ENCODE peak calls at places on chromosomes 13 and 19, in five cellular contexts. One of them, this sample, is unnamed.
A peak's percentile ranks its signal among the peaks of the same experiment; 100 is the strongest.

GRCh38 chr19:11971045-11971444 is 6.2 kb downstream of the ZNF763 start:
- DNase-seq in neural crest cell: no peak
- DNase-seq in GM23248: no peak
- DNase-seq in progenitor cell of endocrine pancreas: no peak
- DNase-seq in Caki2: no peak
- DNase-seq in this sample: no peak

GRCh38 chr13:60647547-60647946 is 250.5 kb downstream of the TDRD3 start:
- DNase-seq in neural crest cell: no peak
- DNase-seq in GM23248: no peak
- DNase-seq in progenitor cell of endocrine pancreas: no peak
- DNase-seq in Caki2: no peak
- DNase-seq in this sample: no peak

GRCh38 chr19:42436006-42436405 is 6.7 kb downstream of the CXCL17 start:
- DNase-seq in neural crest cell: no peak
- DNase-seq in GM23248: peak; percentile 58
- DNase-seq in progenitor cell of endocrine pancreas: no peak
- DNase-seq in Caki2: no peak
- DNase-seq in this sample: no peak

GRCh38 chr13:30898721-30899188 is 7.3 kb upstream of the MEDAG start:
- DNase-seq in neural crest cell: no peak
- DNase-seq in GM23248: peak; percentile 97
- DNase-seq in progenitor cell of endocrine pancreas: no peak
- DNase-seq in Caki2: peak; percentile 3
- DNase-seq in this sample: no peak

GRCh38 chr19:45947926-45948325 is 25.7 kb downstream of the NOVA2 start:
- DNase-seq in neural crest cell: no peak
- DNase-seq in GM23248: peak; percentile 54
- DNase-seq in progenitor cell of endocrine pancreas: no peak
- DNase-seq in Caki2: no peak
- DNase-seq in this sample: no peak

GRCh38 chr13:42393573-42394360 is 121.8 kb downstream of the AKAP11 start:
- DNase-seq in neural crest cell: no peak
- DNase-seq in GM23248: no peak
- DNase-seq in progenitor cell of endocrine pancreas: no peak
- DNase-seq in Caki2: no peak
- DNase-seq in this sample: no peak

GRCh38 chr13:66994097-66994496 is 236.0 kb downstream of the PCDH9 start:
- DNase-seq in neural crest cell: peak; percentile 69
- DNase-seq in GM23248: peak; percentile 39
- DNase-seq in progenitor cell of endocrine pancreas: peak; percentile 49
- DNase-seq in Caki2: peak; percentile 67
- DNase-seq in this sample: peak; percentile 49

GRCh38 chr13:97284558-97284957 is 62.4 kb downstream of the MBNL2 start:
- DNase-seq in neural crest cell: no peak
- DNase-seq in GM23248: peak; percentile 76
- DNase-seq in progenitor cell of endocrine pancreas: no peak
- DNase-seq in Caki2: no peak
- DNase-seq in this sample: no peak

GRCh38 chr13:98888890-98889279 is 89.0 kb downstream of the DOCK9 start:
- DNase-seq in neural crest cell: no peak
- DNase-seq in GM23248: no peak
- DNase-seq in progenitor cell of endocrine pancreas: no peak
- DNase-seq in Caki2: no peak
- DNase-seq in this sample: no peak

GRCh38 chr19:49118565-49119410 is at the start of gene C19orf73:
- DNase-seq in neural crest cell: peak; percentile 88
- DNase-seq in GM23248: peak; percentile 98
- DNase-seq in progenitor cell of endocrine pancreas: peak; percentile 91
- DNase-seq in Caki2: peak; percentile 94
- DNase-seq in this sample: peak; percentile 98

GRCh38 chr19:54523403-54523802 is 20.8 kb downstream of the LAIR2 start:
- DNase-seq in neural crest cell: no peak
- DNase-seq in GM23248: peak; percentile 78
- DNase-seq in progenitor cell of endocrine pancreas: no peak
- DNase-seq in Caki2: no peak
- DNase-seq in this sample: no peak

GRCh38 chr13:99218969-99219368 is 18.3 kb downstream of the UBAC2 start:
- DNase-seq in neural crest cell: no peak
- DNase-seq in GM23248: no peak
- DNase-seq in progenitor cell of endocrine pancreas: no peak
- DNase-seq in Caki2: no peak
- DNase-seq in this sample: no peak

GRCh38 chr13:111537115-111537728 is 216.8 kb downstream of the TEX29 start:
- DNase-seq in neural crest cell: no peak
- DNase-seq in GM23248: no peak
- DNase-seq in progenitor cell of endocrine pancreas: no peak
- DNase-seq in Caki2: no peak
- DNase-seq in this sample: no peak

GRCh38 chr13:39263033-39263432 is 224.8 kb downstream of the NHLRC3 start:
- DNase-seq in neural crest cell: peak; percentile 31
- DNase-seq in GM23248: peak; percentile 49
- DNase-seq in progenitor cell of endocrine pancreas: peak; percentile 18
- DNase-seq in Caki2: peak; percentile 15
- DNase-seq in this sample: peak; percentile 17

GRCh38 chr19:10316229-10317044 is 622 bp upstream of the FDX2 start:
- DNase-seq in neural crest cell: no peak
- DNase-seq in GM23248: no peak
- DNase-seq in progenitor cell of endocrine pancreas: no peak
- DNase-seq in Caki2: no peak
- DNase-seq in this sample: no peak

GRCh38 chr13:26502826-26503225 is 54.7 kb upstream of the WASF3 start:
- DNase-seq in neural crest cell: no peak
- DNase-seq in GM23248: peak; percentile 99
- DNase-seq in progenitor cell of endocrine pancreas: no peak
- DNase-seq in Caki2: no peak
- DNase-seq in this sample: no peak

This sample was measured in A549.